ENCODE peak calls at places on chromosome 1, in eight cellular contexts. I is AG10803; X is kidney epithelial cell; A is amniotic stem cell; D is stimulated activated CD4-positive, alpha-beta T cell treated with anti-CD3 and anti-CD28 coated beads, Interleukin-1b, Interleukin-23, amount 100 ng/mL, for 1 hour; E is HFF-Myc; N is NCI-H2107; Q is EH. S is an unnamed sample.
A peak's percentile ranks its signal among the peaks of the same experiment; 100 is the strongest.

GRCh38 chr1:198620951-198621824 is 17.7 kb upstream of the PTPRC start:
- DNase-seq in N (no peak), E (no peak), X (peak; percentile 82), I (no peak), A (no peak), Q (no peak), D (no peak), S (no peak)

GRCh38 chr1:24679725-24680124 is 36.6 kb downstream of the SRRM1 start:
- DNase-seq in D (no peak), Q (no peak), I (no peak), X (no peak), E (no peak), N (no peak), A (no peak), S (no peak)

GRCh38 chr1:200693327-200693726 is 23.6 kb upstream of the DDX59 start:
- DNase-seq in A (no peak), N (no peak), I (no peak), X (no peak), Q (no peak), D (no peak), E (no peak), S (no peak)

GRCh38 chr1:66533804-66534745 is at the start of gene SGIP1:
- DNase-seq in I (peak; percentile 80), E (no peak), A (peak; percentile 54), Q (peak; percentile 87), X (no peak), N (no peak), D (no peak), S (peak; percentile 30)

GRCh38 chr1:245809361-245809760 is 654.6 kb downstream of the KIF26B start:
- DNase-seq in Q (no peak), D (no peak), X (no peak), E (no peak), I (no peak), N (peak; percentile 48), A (no peak), S (no peak)

GRCh38 chr1:233572896-233573295 is 41.0 kb upstream of the KCNK1 start:
- DNase-seq in A (no peak), X (no peak), I (no peak), E (no peak), Q (no peak), N (no peak), D (no peak), S (no peak)

GRCh38 chr1:235646463-235646862 is 3.1 kb downstream of the GNG4 start:
- DNase-seq in D (no peak), X (no peak), N (no peak), I (no peak), A (no peak), Q (no peak), E (no peak), S (no peak)

GRCh38 chr1:2840036-2840809 is 38.7 kb upstream of the TTC34 start:
- DNase-seq in E (no peak), D (peak; percentile 24), X (no peak), I (no peak), A (no peak), Q (no peak), N (no peak), S (no peak)

GRCh38 chr1:228337711-228338520 is 68.7 kb downstream of the TRIM11 start:
- DNase-seq in I (no peak), Q (no peak), N (no peak), X (no peak), E (no peak), A (no peak), D (no peak), S (no peak)

GRCh38 chr1:104408268-104408667 is 658.6 kb downstream of the AMY1C start:
- DNase-seq in D (no peak), Q (no peak), N (no peak), I (no peak), X (no peak), A (no peak), E (no peak), S (no peak)

GRCh38 chr1:78370356-78370755 is 120.4 kb upstream of the PTGFR start:
- DNase-seq in Q (peak; percentile 65), N (no peak), X (peak; percentile 16), E (peak; percentile 16), I (peak; percentile 78), A (peak; percentile 48), D (no peak), S (no peak)

GRCh38 chr1:113191579-113192076 is 118.6 kb downstream of the LRIG2 start:
- DNase-seq in N (no peak), Q (no peak), D (no peak), I (no peak), A (no peak), X (no peak), E (peak; percentile 4), S (no peak)

GRCh38 chr1:201346337-201346939 is 31.0 kb downstream of the TNNT2 start:
- DNase-seq in I (peak; percentile 62), D (no peak), X (no peak), Q (peak; percentile 71), N (no peak), E (no peak), A (no peak), S (no peak)

GRCh38 chr1:159000627-159001026 is 9.1 kb upstream of the IFI16 start:
- DNase-seq in E (peak; percentile 92), X (peak; percentile 71), I (peak; percentile 92), A (peak; percentile 84), N (no peak), Q (peak; percentile 95), D (no peak), S (no peak)

GRCh38 chr1:82515650-82516049 is 714.9 kb downstream of the ADGRL2 start:
- DNase-seq in I (peak; percentile 0), N (no peak), E (no peak), A (no peak), D (no peak), Q (no peak), X (no peak), S (no peak)

GRCh38 chr1:8284167-8284566 is 33.7 kb upstream of the SLC45A1 start:
- DNase-seq in A (peak; percentile 14), D (no peak), X (no peak), E (no peak), N (no peak), I (peak; percentile 24), Q (peak; percentile 43), S (no peak)

GRCh38 chr1:6927626-6928025 is 142.4 kb downstream of the CAMTA1 start:
- DNase-seq in I (no peak), X (no peak), Q (peak; percentile 22), N (no peak), E (no peak), D (no peak), A (no peak), S (no peak)

GRCh38 chr1:239056940-239057339 is 329.4 kb upstream of the CHRM3 start:
- DNase-seq in A (no peak), I (no peak), X (no peak), Q (no peak), E (no peak), D (no peak), N (no peak), S (no peak)

GRCh38 chr1:201376464-201377374 is 761 bp downstream of the TNNT2 start:
- DNase-seq in D (no peak), N (no peak), A (peak; percentile 4), E (peak; percentile 30), X (no peak), I (peak; percentile 4), Q (peak; percentile 54), S (no peak)

GRCh38 chr1:61395156-61395555 is 312.8 kb downstream of the NFIA start:
- DNase-seq in I (peak; percentile 13), D (no peak), E (no peak), X (no peak), N (no peak), A (no peak), Q (no peak), S (no peak)

GRCh38 chr1:16430598-16430997 is 6.6 kb downstream of the SPATA21 start:
- DNase-seq in D (no peak), Q (peak; percentile 31), I (no peak), X (no peak), A (no peak), N (no peak), E (no peak), S (no peak)

GRCh38 chr1:230834292-230834691 is 34.0 kb downstream of the C1orf198 start:
- DNase-seq in Q (no peak), N (no peak), D (no peak), E (no peak), A (no peak), X (no peak), I (no peak), S (no peak)

GRCh38 chr1:17027403-17027802 is 15.7 kb upstream of the ATP13A2 start:
- DNase-seq in X (no peak), Q (peak; percentile 53), D (no peak), N (no peak), E (no peak), A (no peak), I (peak; percentile 91), S (no peak)

GRCh38 chr1:31796707-31797106 is 19.1 kb downstream of the SPOCD1 start:
- DNase-seq in Q (no peak), I (no peak), E (no peak), D (no peak), A (no peak), N (no peak), X (no peak), S (no peak)

GRCh38 chr1:155504207-155504606 is 58.4 kb downstream of the ASH1L start:
- DNase-seq in X (peak; percentile 7), E (peak; percentile 4), A (no peak), N (no peak), I (peak; percentile 18), Q (peak; percentile 42), D (no peak), S (no peak)

GRCh38 chr1:228207851-228208821 is at the start of gene OBSCN:
- DNase-seq in X (no peak), I (no peak), A (no peak), Q (no peak), D (no peak), E (no peak), N (no peak), S (no peak)

GRCh38 chr1:153288634-153289275 is 24.0 kb downstream of the PGLYRP3 start:
- DNase-seq in A (no peak), X (no peak), N (no peak), I (no peak), D (no peak), E (no peak), Q (peak; percentile 1), S (no peak)

GRCh38 chr1:240245629-240246020 is 153.9 kb downstream of the FMN2 start:
- DNase-seq in Q (peak; percentile 82), X (no peak), E (no peak), I (peak; percentile 54), A (no peak), D (no peak), N (no peak), S (no peak)

GRCh38 chr1:214899908-214900470 is 182.5 kb upstream of the KCNK2 start:
- DNase-seq in E (no peak), Q (peak; percentile 85), N (no peak), A (no peak), I (peak; percentile 90), X (no peak), D (no peak), S (no peak)